ENCODE peak calls at places on chromosomes 2 and 18, in seven cellular contexts. V is A673, N is neural crest cell, W is AG09309, I is adrenal gland, G is right lobe of liver, Z is fibroblast of mammary gland. O is an unnamed sample.

GRCh38 chr18:74328196-74328595 is 12.6 kb downstream of the C18orf63 start:
- DNase-seq in I (no peak), W (no peak), G (no peak), N (no peak), V (no peak), Z (peak), O (no peak)

GRCh38 chr18:27114842-27115241 is 70.3 kb downstream of the CHST9 start:
- DNase-seq in W (no peak), Z (no peak), I (no peak), N (no peak), V (no peak), G (no peak), O (no peak)

GRCh38 chr2:138829326-138829725 is 49.1 kb upstream of the NXPH2 start:
- DNase-seq in V (peak), N (peak), G (no peak), W (no peak), I (peak), Z (peak), O (no peak)

GRCh38 chr2:135373702-135374101 is 157.3 kb downstream of the ZRANB3 start:
- DNase-seq in W (no peak), Z (no peak), N (no peak), V (no peak), G (no peak), I (no peak), O (no peak)

GRCh38 chr2:104091894-104092293 is 762.0 kb upstream of the POU3F3 start:
- DNase-seq in G (no peak), Z (no peak), V (no peak), I (no peak), N (no peak), W (no peak), O (no peak)

GRCh38 chr18:9101730-9102390 is 639 bp upstream of the NDUFV2 start:
- DNase-seq in W (peak), G (no peak), V (no peak), N (no peak), I (no peak), Z (peak), O (no peak)

GRCh38 chr2:165790461-165790860 is 3.6 kb downstream of the GALNT3 start:
- DNase-seq in N (no peak), G (no peak), W (no peak), V (no peak), I (no peak), Z (no peak), O (no peak)

GRCh38 chr2:73081181-73081671 is 9.7 kb upstream of the SFXN5 start:
- DNase-seq in I (no peak), N (no peak), Z (no peak), G (no peak), W (no peak), V (no peak), O (no peak)

GRCh38 chr2:110919738-110920137 is 187.4 kb downstream of the ACOXL start:
- DNase-seq in G (no peak), Z (no peak), W (no peak), V (no peak), I (no peak), N (no peak), O (no peak)

GRCh38 chr2:200625958-200626363 is 40.1 kb downstream of the AOX1 start:
- DNase-seq in W (no peak), G (no peak), N (no peak), Z (peak), I (no peak), V (no peak), O (no peak)

GRCh38 chr2:62939735-62940491 is 110.7 kb upstream of the OTX1 start:
- DNase-seq in N (no peak), Z (peak), V (no peak), G (no peak), W (peak), I (no peak), O (no peak)

GRCh38 chr2:235080108-235080507 is 128.3 kb downstream of the SH3BP4 start:
- DNase-seq in V (no peak), I (no peak), N (no peak), G (no peak), Z (no peak), W (no peak), O (no peak)

GRCh38 chr2:133821107-133821760 is 253.0 kb upstream of the NCKAP5 start:
- DNase-seq in N (no peak), G (no peak), Z (peak), V (no peak), W (peak), I (no peak), O (no peak)

GRCh38 chr2:61335226-61335625 is 135.7 kb downstream of the USP34 start:
- DNase-seq in V (no peak), I (no peak), Z (no peak), W (no peak), N (no peak), G (no peak), O (no peak)

GRCh38 chr2:128449226-128450061 is 130.8 kb upstream of the HS6ST1 start:
- DNase-seq in Z (no peak), N (no peak), W (no peak), V (no peak), G (peak), I (peak), O (peak)

GRCh38 chr2:240420206-240420899 is 15.1 kb upstream of the GPC1 start:
- DNase-seq in Z (no peak), W (no peak), I (no peak), G (peak), N (no peak), V (no peak), O (peak)

GRCh38 chr2:240996834-240997140 is 1.6 kb upstream of the SNED1 start:
- DNase-seq in V (no peak), I (no peak), G (no peak), W (no peak), N (no peak), Z (no peak), O (peak)

GRCh38 chr2:155368934-155369333 is 670.4 kb downstream of the KCNJ3 start:
- DNase-seq in I (no peak), N (no peak), G (no peak), W (no peak), Z (peak), V (peak), O (no peak)

GRCh38 chr18:58310517-58310916 is 266.5 kb downstream of the NEDD4L start:
- DNase-seq in G (no peak), V (no peak), W (no peak), I (no peak), N (no peak), Z (no peak), O (no peak)

GRCh38 chr2:64328415-64328722 is 125.6 kb upstream of the LGALSL start:
- DNase-seq in W (no peak), N (no peak), Z (no peak), I (no peak), G (no peak), V (no peak), O (no peak)

GRCh38 chr2:109382946-109383345 is 230.8 kb downstream of the SEPTIN10 start:
- DNase-seq in Z (peak), N (no peak), V (peak), G (peak), I (peak), W (peak), O (peak)

GRCh38 chr18:79604205-79604912 is 75.2 kb upstream of the CTDP1 start:
- DNase-seq in G (peak), V (no peak), N (no peak), I (peak), W (no peak), Z (no peak), O (peak)

GRCh38 chr18:51279367-51279984 is 82.0 kb upstream of the MEX3C start:
- DNase-seq in N (no peak), G (no peak), I (peak), W (no peak), Z (no peak), V (no peak), O (no peak)

GRCh38 chr18:21933931-21934765 is 193.6 kb downstream of the MIB1 start:
- DNase-seq in N (no peak), W (no peak), Z (no peak), V (no peak), G (no peak), I (no peak), O (no peak)

GRCh38 chr2:74199275-74199701 is 873 bp downstream of the MTHFD2 start:
- DNase-seq in N (no peak), I (no peak), Z (peak), G (no peak), V (no peak), W (no peak), O (no peak)

GRCh38 chr2:24421668-24422067 is 61.3 kb upstream of the ITSN2 start:
- DNase-seq in V (peak), G (no peak), N (peak), I (peak), W (no peak), Z (peak), O (peak)

GRCh38 chr2:118197011-118197695 is 108.9 kb downstream of the INSIG2 start:
- DNase-seq in N (no peak), V (no peak), G (no peak), W (no peak), I (no peak), Z (peak), O (no peak)

GRCh38 chr2:96536445-96537065 is at the start of gene ARID5A:
- DNase-seq in G (peak), W (no peak), Z (peak), V (peak), N (peak), I (peak), O (peak)

GRCh38 chr18:45733535-45733934 is 9.6 kb downstream of the SLC14A1 start:
- DNase-seq in W (no peak), Z (no peak), N (no peak), V (no peak), G (no peak), I (no peak), O (no peak)

GRCh38 chr2:144154205-144154604 is 365.7 kb downstream of the ZEB2 start:
- DNase-seq in N (no peak), Z (no peak), G (no peak), V (no peak), I (no peak), W (no peak), O (no peak)

GRCh38 chr18:41593276-41593675 is 361.8 kb upstream of the PIK3C3 start:
- DNase-seq in V (no peak), I (no peak), G (no peak), W (no peak), N (no peak), Z (no peak), O (no peak)

GRCh38 chr2:161228511-161229240 is 68.4 kb downstream of the TANK start:
- DNase-seq in G (no peak), W (no peak), N (no peak), I (no peak), V (no peak), Z (peak), O (no peak)

GRCh38 chr2:37232131-37232933 is 874 bp downstream of the NDUFAF7 start:
- DNase-seq in Z (peak), I (peak), N (no peak), G (no peak), W (no peak), V (no peak), O (no peak)

GRCh38 chr2:5666798-5667197 is 25.4 kb upstream of the SOX11 start:
- DNase-seq in N (no peak), V (no peak), W (no peak), G (no peak), I (no peak), Z (no peak), O (no peak)

GRCh38 chr2:233091595-233092375 is 31.6 kb downstream of the INPP5D start:
- DNase-seq in G (peak), Z (no peak), W (no peak), V (no peak), I (no peak), N (no peak), O (no peak)

DNA sequence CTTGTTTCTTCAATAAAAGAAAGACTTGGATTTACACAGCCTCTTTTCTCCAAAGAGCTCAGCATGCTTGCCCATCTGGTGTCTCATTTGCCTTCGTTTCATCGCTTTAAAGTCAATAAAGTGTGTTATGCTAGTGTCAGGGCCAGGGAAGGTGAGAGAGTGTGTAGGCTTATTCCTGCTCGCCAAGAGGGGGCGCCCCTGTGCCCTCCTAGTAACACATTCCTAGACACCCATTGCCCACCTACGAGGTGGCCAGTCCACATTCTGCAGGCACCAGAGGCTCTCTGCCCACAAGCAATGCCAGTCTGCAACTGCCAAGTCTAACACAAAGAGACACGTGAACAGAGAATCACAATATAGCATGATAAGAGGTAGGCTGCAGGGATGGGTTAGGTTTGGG is 39.4 kb upstream of the DAPL1 start:
- DNase-seq in W (no peak), G (no peak), V (peak), Z (no peak), N (no peak), I (no peak), O (no peak)
- TF ChIP-seq CTCF in W (peak), G (no peak), V (peak), Z (peak), N (peak), I (peak), O (peak)

GRCh38 chr2:102302458-102302857 is 8.9 kb upstream of the IL1RL1 start:
- DNase-seq in I (no peak), W (no peak), N (no peak), G (no peak), Z (no peak), V (no peak), O (no peak)

GRCh38 chr2:102304268-102304667 is 7.1 kb upstream of the IL1RL1 start:
- DNase-seq in Z (peak), W (no peak), N (no peak), G (no peak), V (no peak), I (no peak), O (no peak)

GRCh38 chr2:102303589-102303988 is 7.8 kb upstream of the IL1RL1 start:
- DNase-seq in Z (no peak), N (no peak), I (no peak), G (no peak), W (no peak), V (no peak), O (no peak)

GRCh38 chr2:102304711-102305591 is 6.4 kb upstream of the IL1RL1 start:
- DNase-seq in W (no peak), G (no peak), Z (no peak), V (no peak), I (no peak), N (no peak), O (no peak)

DNA sequence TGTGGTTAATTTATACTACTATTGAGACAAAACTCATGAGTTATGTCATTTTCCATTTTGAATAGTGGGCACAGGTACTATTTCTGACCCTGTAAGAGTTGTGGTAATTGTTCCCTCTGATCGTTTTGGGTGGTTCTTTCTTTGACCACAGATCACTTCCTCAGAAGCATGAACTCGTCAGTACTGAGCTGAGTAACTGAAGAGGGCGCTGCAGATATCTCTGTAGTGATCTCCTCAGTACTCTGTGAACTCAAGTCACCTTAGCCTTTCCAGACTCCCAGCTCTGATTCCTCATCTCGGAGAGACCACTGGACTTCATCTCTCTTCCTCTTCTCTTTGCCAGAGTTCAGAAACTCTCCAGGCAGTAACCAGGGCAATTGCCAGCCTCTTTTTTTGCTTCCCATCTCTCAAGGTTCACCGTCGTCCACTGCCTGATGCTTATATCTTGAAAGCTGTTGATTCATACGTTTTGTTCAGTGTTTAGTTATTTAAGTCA is 9.4 kb upstream of the IL1RL1 start:
- DNase-seq in Z (peak), I (no peak), V (peak), G (no peak), N (peak), W (no peak), O (peak)
- TF ChIP-seq CTCF in Z (peak), I (peak), V (peak), G (no peak), N (peak), W (peak), O (peak)

DNA sequence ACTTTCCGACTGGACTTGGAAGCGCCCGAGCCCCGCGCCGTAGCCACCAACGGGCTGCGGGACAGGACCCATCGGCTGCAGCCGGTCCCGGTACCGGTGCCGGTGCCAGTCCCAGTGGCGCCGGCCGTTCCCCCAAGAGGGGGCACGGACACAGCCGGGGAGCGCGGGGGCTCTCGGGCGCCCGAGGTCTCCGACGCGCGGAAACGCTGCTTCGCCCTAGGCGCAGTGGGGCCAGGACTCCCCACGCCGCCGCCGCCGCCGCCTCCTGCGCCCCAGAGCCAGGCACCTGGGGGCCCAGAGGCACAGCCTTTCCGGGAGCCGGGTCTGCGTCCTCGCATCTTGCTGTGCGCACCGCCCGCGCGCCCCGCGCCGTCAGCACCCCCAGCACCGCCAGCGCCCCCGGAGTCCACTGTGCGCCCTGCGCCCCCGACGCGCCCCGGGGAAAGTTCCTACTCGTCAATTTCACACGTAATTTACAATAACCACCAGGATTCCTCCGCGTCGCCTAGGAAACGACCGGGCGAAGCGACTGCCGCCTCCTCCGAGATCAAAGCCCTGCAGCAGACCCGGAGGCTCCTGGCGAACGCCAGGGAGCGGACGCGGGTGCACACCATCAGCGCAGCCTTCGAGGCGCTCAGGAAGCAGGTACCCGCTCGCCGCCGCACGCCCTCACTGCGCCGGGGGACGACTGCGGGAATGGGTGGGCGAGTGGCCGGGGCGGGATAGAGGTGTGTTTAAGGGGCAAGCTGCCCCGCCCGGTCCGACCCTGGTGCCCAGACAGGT is 713 bp downstream of the ATOH8 start:
- DNase-seq in I (peak), V (peak), G (no peak), Z (no peak), N (peak), W (no peak), O (no peak)
- TF ChIP-seq CTCF in I (no peak), V (peak), G (no peak), Z (no peak), N (peak), W (peak), O (peak)

GRCh38 chr2:230067990-230068657 is 600 bp downstream of the SLC16A14 start:
- DNase-seq in W (no peak), Z (no peak), I (peak), N (peak), G (peak), V (peak), O (no peak)
- TF ChIP-seq CTCF in W (no peak), Z (no peak), I (peak), N (peak), G (no peak), V (peak), O (no peak)

GRCh38 chr2:207896525-207897295 is 127.0 kb upstream of the FZD5 start:
- DNase-seq in I (no peak), G (no peak), W (no peak), V (peak), Z (no peak), N (no peak), O (no peak)
- TF ChIP-seq CTCF in I (no peak), G (no peak), W (no peak), V (peak), Z (no peak), N (peak), O (peak)

DNA sequence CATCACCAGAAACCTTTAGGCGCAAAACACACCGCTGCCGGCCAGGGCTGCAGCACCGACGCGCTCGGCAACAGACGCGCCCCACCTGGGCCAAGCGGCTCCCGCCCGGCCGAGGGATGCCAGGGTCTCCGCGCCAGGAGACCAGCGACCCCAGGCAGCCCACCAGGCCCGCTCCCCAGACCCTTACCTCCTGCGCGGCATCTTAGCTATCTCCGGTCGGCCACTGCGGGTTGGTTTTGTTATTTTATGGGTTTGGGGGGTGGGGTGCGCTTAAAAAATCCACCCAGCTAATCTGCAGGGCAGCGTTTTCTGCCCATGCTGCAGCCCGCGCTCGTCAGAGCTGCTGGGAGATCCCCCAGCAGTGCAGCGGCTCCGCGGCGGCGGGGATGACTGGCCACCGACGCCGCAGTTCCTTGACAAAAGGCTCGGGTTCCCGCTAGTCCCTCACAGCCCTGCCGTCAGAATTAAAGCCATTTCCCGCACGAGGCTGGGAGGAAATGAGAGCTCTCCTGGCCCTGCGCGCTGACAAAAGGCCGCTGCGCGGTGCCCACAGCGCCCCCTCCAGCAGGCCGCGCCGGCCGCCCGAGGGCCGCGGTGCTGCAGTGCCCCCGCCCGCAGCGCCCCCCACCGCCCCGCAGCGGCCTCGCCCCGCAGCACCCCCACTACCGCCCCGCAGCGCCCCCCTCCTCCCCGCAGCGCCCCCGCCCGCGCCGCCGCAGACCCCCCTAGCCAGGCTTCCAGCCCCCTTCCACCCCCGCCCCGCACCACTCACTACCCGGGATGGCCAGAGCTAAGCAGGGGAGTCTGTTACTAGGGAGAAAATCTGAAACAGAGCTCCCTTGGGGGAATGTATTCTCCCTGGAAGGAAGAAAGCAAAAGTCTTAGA is at the start of gene ADD2:
- DNase-seq in N (peak), G (no peak), Z (peak), W (no peak), V (peak), I (peak), O (peak)
- TF ChIP-seq CTCF in N (peak), G (no peak), Z (no peak), W (no peak), V (peak), I (peak), O (peak)

GRCh38 chr18:56977284-56977683 is 169.6 kb upstream of the BOD1L2 start:
- DNase-seq in V (no peak), I (no peak), N (no peak), G (no peak), W (no peak), Z (no peak), O (no peak)

GRCh38 chr18:56977771-56978170 is 169.1 kb upstream of the BOD1L2 start:
- DNase-seq in W (no peak), Z (no peak), N (no peak), I (no peak), V (peak), G (no peak), O (no peak)

GRCh38 chr18:56973487-56973886 is 173.4 kb upstream of the BOD1L2 start:
- DNase-seq in W (no peak), I (no peak), Z (peak), G (no peak), V (no peak), N (no peak), O (no peak)

GRCh38 chr18:56974141-56974540 is 172.7 kb upstream of the BOD1L2 start:
- DNase-seq in G (no peak), W (no peak), N (no peak), V (no peak), I (no peak), Z (no peak), O (no peak)

GRCh38 chr18:56975276-56975675 is 171.6 kb upstream of the BOD1L2 start:
- DNase-seq in N (no peak), I (no peak), W (no peak), G (no peak), Z (no peak), V (no peak), O (no peak)
- TF ChIP-seq CTCF in N (no peak), I (no peak), W (no peak), G (no peak), Z (no peak), V (no peak), O (no peak)